ENCODE peak calls at places on chromosomes 11 and 22, in six cellular contexts. U, V, R, H, S and T are unnamed samples.

GRCh38 chr22:41534219-41534618 is 10.1 kb downstream of the POLR3H start:
- ATAC-seq in V (no peak), U (no peak), H (no peak), R (no peak), S (no peak), T (no peak)

GRCh38 chr22:50191041-50191740 is 5.5 kb downstream of the TRABD start:
- ATAC-seq in S (no peak), R (peak; percentile 61), H (peak; percentile 38), V (peak; percentile 76), U (peak; percentile 74), T (no peak)

GRCh38 chr22:40678493-40679248 is 613 bp upstream of the MCHR1 start:
- ATAC-seq in U (no peak), R (no peak), H (no peak), V (no peak), S (no peak), T (no peak)

GRCh38 chr11:132343445-132343844 is 973.0 kb downstream of the NTM start:
- ATAC-seq in S (peak; percentile 41), U (no peak), H (no peak), V (no peak), R (no peak), T (no peak)

GRCh38 chr22:31235076-31235475 is 23.0 kb downstream of the LIMK2 start:
- ATAC-seq in H (no peak), S (no peak), U (peak; percentile 36), V (no peak), R (no peak), T (no peak)

GRCh38 chr11:113470233-113470632 is 5.0 kb downstream of the DRD2 start:
- ATAC-seq in V (no peak), H (no peak), S (no peak), U (no peak), R (no peak), T (no peak)

GRCh38 chr11:60994450-60995135 is 23.1 kb downstream of the CD6 start:
- ATAC-seq in H (no peak), R (peak; percentile 50), S (peak; percentile 24), V (no peak), U (peak; percentile 67), T (no peak)

GRCh38 chr11:129815596-129816461 is at the start of gene TMEM45B:
- ATAC-seq in S (peak; percentile 77), U (peak; percentile 38), H (peak; percentile 95), V (peak; percentile 46), R (peak; percentile 26), T (peak; percentile 78)

GRCh38 chr22:22930571-22931556 is 43.2 kb downstream of the IGLL5 start:
- ATAC-seq in S (no peak), R (no peak), V (no peak), U (no peak), H (no peak), T (no peak)

GRCh38 chr11:114970908-114971645 is 292.8 kb downstream of the NXPE2 start:
- ATAC-seq in S (no peak), R (no peak), V (no peak), U (no peak), H (no peak), T (no peak)

GRCh38 chr11:4467811-4468606 is 14.4 kb upstream of the OR52K1 start:
- ATAC-seq in S (no peak), U (no peak), R (no peak), V (peak; percentile 74), H (no peak), T (no peak)

GRCh38 chr22:43884600-43885318 is 7.1 kb downstream of the PNPLA5 start:
- ATAC-seq in R (no peak), S (peak; percentile 36), U (no peak), H (peak; percentile 26), V (peak; percentile 68), T (peak; percentile 71)

GRCh38 chr22:26593763-26594162 is 3.8 kb upstream of the TPST2 start:
- ATAC-seq in U (no peak), H (no peak), R (no peak), S (no peak), V (no peak), T (no peak)